ENCODE peak calls at places on chromosomes 6 and 20, in four cellular contexts. O, S, T and Y are unnamed samples.

GRCh38 chr6:3869284-3869631 is 20.1 kb downstream of the FAM50B start:
- DNase-seq in O (no peak), S (no peak), T (no peak), Y (no peak)

GRCh38 chr6:41712651-41713103 is 22.7 kb downstream of the TFEB start:
- DNase-seq in O (no peak), S (no peak), T (peak; percentile 85), Y (no peak)

GRCh38 chr6:82248233-82248735 is 740 bp upstream of the IBTK start:
- DNase-seq in O (no peak), S (peak; percentile 95), T (peak; percentile 8), Y (peak; percentile 21)

GRCh38 chr6:85058806-85059205 is 294.4 kb upstream of the TBX18 start:
- DNase-seq in O (no peak), S (no peak), T (no peak), Y (no peak)

GRCh38 chr6:22132662-22133061 is 164.2 kb downstream of the PRL start:
- DNase-seq in O (no peak), S (no peak), T (no peak), Y (no peak)

GRCh38 chr6:116405147-116405546 is 34.4 kb downstream of the DSE start:
- DNase-seq in O (no peak), S (no peak), T (no peak), Y (peak; percentile 14)

GRCh38 chr20:36571564-36572504 is 1.6 kb upstream of the TGIF2 start:
- DNase-seq in O (no peak), S (no peak), T (no peak), Y (no peak)

GRCh38 chr6:130810307-130811030 is 16.7 kb upstream of the SMLR1 start:
- DNase-seq in O (no peak), S (no peak), T (no peak), Y (no peak)

GRCh38 chr6:161011509-161012480 is 20.2 kb downstream of the MAP3K4 start:
- DNase-seq in O (peak; percentile 73), S (no peak), T (no peak), Y (no peak)

GRCh38 chr6:111681856-111682255 is 76.2 kb upstream of the TRAF3IP2 start:
- DNase-seq in O (no peak), S (no peak), T (no peak), Y (no peak)

GRCh38 chr20:53768329-53768728 is 174.7 kb upstream of the ZNF217 start:
- DNase-seq in O (no peak), S (no peak), T (no peak), Y (no peak)

GRCh38 chr20:38631155-38632022 is 29.8 kb downstream of the ARHGAP40 start:
- DNase-seq in O (no peak), S (no peak), T (no peak), Y (no peak)

GRCh38 chr20:32380745-32381144 is 22.6 kb downstream of the ASXL1 start:
- DNase-seq in O (no peak), S (no peak), T (no peak), Y (no peak)

GRCh38 chr6:71886184-71887005 is at the start of gene RIMS1:
- DNase-seq in O (no peak), S (no peak), T (no peak), Y (no peak)

GRCh38 chr20:37627060-37627766 is 66.6 kb upstream of the CTNNBL1 start:
- DNase-seq in O (peak; percentile 52), S (no peak), T (peak; percentile 13), Y (no peak)

GRCh38 chr20:63522981-63523611 is 2.5 kb downstream of the PPDPF start:
- DNase-seq in O (no peak), S (no peak), T (no peak), Y (no peak)

GRCh38 chr6:133259561-133259960 is 18.4 kb downstream of the EYA4 start:
- DNase-seq in O (no peak), S (no peak), T (no peak), Y (no peak)

GRCh38 chr20:56391596-56392281 is at the start of gene AURKA:
- DNase-seq in O (no peak), S (no peak), T (no peak), Y (no peak)

GRCh38 chr20:53332022-53332824 is 261.4 kb downstream of the ZNF217 start:
- DNase-seq in O (no peak), S (no peak), T (no peak), Y (no peak)

GRCh38 chr6:6803180-6803978 is 214.9 kb downstream of the LY86 start:
- DNase-seq in O (no peak), S (no peak), T (peak; percentile 28), Y (peak; percentile 59)

GRCh38 chr6:129498950-129499870 is 210.8 kb downstream of the ARHGAP18 start:
- DNase-seq in O (peak; percentile 73), S (peak; percentile 20), T (peak; percentile 36), Y (no peak)

GRCh38 chr6:39344821-39345280 is 22.3 kb upstream of the KCNK16 start:
- DNase-seq in O (no peak), S (no peak), T (no peak), Y (no peak)

GRCh38 chr6:139131736-139132285 is 3.1 kb upstream of the HECA start:
- DNase-seq in O (no peak), S (no peak), T (no peak), Y (no peak)

GRCh38 chr6:8785223-8785622 is 349.9 kb upstream of the SLC35B3 start:
- DNase-seq in O (no peak), S (no peak), T (no peak), Y (no peak)

GRCh38 chr6:118804091-118804490 is 89.9 kb upstream of the ASF1A start:
- DNase-seq in O (no peak), S (no peak), T (no peak), Y (no peak)

GRCh38 chr20:24164360-24164759 is 175.8 kb upstream of the GGTLC1 start:
- DNase-seq in O (peak; percentile 45), S (no peak), T (no peak), Y (no peak)

GRCh38 chr6:53347921-53348435 is 772 bp downstream of the ELOVL5 start:
- DNase-seq in O (peak; percentile 69), S (no peak), T (peak; percentile 55), Y (peak; percentile 61)

GRCh38 chr20:772806-773205 is 4.5 kb upstream of the SLC52A3 start:
- DNase-seq in O (no peak), S (no peak), T (no peak), Y (no peak)

GRCh38 chr20:774680-775057 is 6.4 kb upstream of the SLC52A3 start:
- DNase-seq in O (no peak), S (no peak), T (no peak), Y (no peak)

GRCh38 chr20:774016-774679 is 5.8 kb upstream of the SLC52A3 start:
- DNase-seq in O (no peak), S (no peak), T (no peak), Y (no peak)

GRCh38 chr20:775679-776135 is 7.4 kb upstream of the SLC52A3 start:
- DNase-seq in O (no peak), S (no peak), T (peak; percentile 67), Y (peak; percentile 91)

DNA sequence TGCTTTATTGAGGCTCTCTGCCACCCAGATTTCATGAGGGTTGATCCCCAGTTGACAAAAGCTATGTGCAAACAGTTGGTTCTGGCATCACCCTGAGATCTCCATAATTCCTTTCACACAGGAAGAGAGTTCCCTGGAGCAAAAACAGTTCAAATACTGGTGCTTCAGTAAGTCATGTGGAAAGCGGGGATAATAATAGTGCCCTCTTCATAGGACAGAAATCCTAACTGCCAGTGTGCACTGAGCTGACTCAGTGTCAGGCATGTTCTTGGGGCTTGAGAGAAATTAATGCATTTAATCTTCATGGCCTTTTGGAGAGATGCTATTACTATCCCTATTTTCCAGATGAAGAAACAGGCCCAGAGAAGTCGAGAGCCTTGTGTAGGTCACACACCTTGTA is 7.9 kb upstream of the SLC52A3 start:
- DNase-seq in O (no peak), S (no peak), T (no peak), Y (no peak)
- H3K4me3 ChIP-seq in O (no peak overlapping the region), S (no peak overlapping the region), T (no peak overlapping the region), Y (no peak overlapping the region)

GRCh38 chr20:3786126-3786484 is 435 bp downstream of the CENPB start:
- DNase-seq in O (peak; percentile 67), S (no peak), T (peak; percentile 25), Y (peak; percentile 56)

GRCh38 chr20:3788685-3789155 is 2.2 kb upstream of the CENPB start:
- DNase-seq in O (no peak), S (no peak), T (no peak), Y (peak; percentile 74)

GRCh38 chr20:3785240-3786125 is 1.1 kb downstream of the CENPB start:
- DNase-seq in O (peak; percentile 24), S (no peak), T (no peak), Y (no peak)

GRCh38 chr20:3784863-3785239 is 1.7 kb downstream of the CENPB start:
- DNase-seq in O (no peak), S (no peak), T (no peak), Y (no peak)

DNA sequence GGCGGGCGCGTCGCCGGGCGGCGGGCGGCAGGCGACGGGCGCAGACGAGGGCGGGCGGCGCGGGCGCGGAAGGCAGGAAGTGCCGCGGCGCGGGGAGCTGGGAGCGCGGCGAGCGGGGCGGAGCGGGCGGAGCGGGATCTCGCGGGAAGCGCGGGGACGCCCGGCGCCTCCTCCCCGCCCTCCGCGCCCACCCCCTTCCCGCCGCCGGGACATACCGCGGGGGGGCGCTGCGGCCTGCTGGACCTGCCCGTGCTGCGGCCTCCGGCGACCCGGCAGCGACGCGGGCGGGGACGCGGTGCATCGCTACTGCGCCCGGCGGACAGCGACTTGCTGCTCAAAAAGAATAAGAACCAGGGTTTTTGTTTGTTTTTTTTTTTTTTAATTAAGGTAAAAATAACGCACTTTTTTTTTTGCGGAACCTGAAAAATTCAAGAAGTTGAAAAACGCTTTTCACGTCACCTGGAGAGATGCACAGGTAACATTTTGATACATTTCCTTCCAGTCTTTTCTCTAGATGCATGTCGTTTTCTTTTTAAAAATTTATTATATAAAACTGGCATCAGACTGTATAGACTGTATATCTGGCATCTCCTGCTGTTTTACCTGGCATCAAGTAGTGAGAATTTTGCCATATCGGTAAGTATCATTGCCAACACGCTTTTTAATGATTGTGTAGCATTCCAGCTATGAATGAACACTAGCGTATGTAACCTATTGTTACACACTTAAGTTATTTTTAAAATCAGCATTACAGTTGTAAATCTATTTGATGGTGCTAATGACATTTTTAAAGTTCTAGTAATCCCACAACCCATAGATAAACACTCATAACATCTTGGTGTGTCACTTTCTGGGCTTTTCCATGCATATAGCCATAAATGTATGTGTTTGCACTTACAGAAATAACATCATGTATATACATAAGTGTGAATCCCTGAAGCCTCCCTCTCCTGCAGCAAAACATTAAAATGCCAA is at the start of gene CENPB:
- DNase-seq in O (peak; percentile 83), S (no peak), T (peak; percentile 86), Y (peak; percentile 94)
- TF ChIP-seq POLR2AphosphoS5 in O (peak; percentile 58), S (no peak), T (no peak), Y (peak; percentile 21)

GRCh38 chr6:49969588-49969987 is at the start of gene DEFB113:
- DNase-seq in O (no peak), S (no peak), T (no peak), Y (no peak)

GRCh38 chr6:49964064-49964463 is at the start of gene DEFB114:
- DNase-seq in O (no peak), S (no peak), T (no peak), Y (no peak)

GRCh38 chr6:49966334-49966733 is 2.4 kb upstream of the DEFB114 start:
- DNase-seq in O (no peak), S (no peak), T (no peak), Y (no peak)

GRCh38 chr6:49966823-49967222 is 2.6 kb downstream of the DEFB113 start:
- DNase-seq in O (no peak), S (no peak), T (no peak), Y (no peak)
- H3K4me3 ChIP-seq in O (no peak overlapping the region), S (no peak overlapping the region), T (no peak overlapping the region), Y (no peak overlapping the region)

GRCh38 chr6:31620586-31621319 is at the start of gene PRRC2A:
- DNase-seq in O (no peak), S (no peak), T (peak; percentile 75), Y (peak; percentile 96)
- TF ChIP-seq POLR2AphosphoS5 in O (peak; percentile 78), S (no peak), T (no peak), Y (no peak)

GRCh38 chr6:1402369-1402768 is 13.0 kb downstream of the FOXF2 start:
- DNase-seq in O (no peak), S (no peak), T (no peak), Y (no peak)
- H3K4me3 ChIP-seq in O (no peak overlapping the region), S (no peak overlapping the region), T (no peak overlapping the region), Y (no peak overlapping the region)